ENCODE peak calls at places on chromosomes 3 and 15, in nine cellular contexts. W, R, I, Z, T, E, K, B and V are unnamed samples.

GRCh38 chr3:158200973-158201372 is 91.1 kb downstream of the RSRC1 start:
- DNase-seq in W (no peak), R (no peak), I (no peak), Z (no peak), T (no peak), E (no peak), K (no peak), B (no peak), V (no peak)

GRCh38 chr3:177190701-177191100 is 6.6 kb downstream of the TBL1XR1 start:
- DNase-seq in W (no peak), R (no peak), I (no peak), Z (no peak), T (no peak), E (no peak), K (no peak), B (no peak), V (no peak)

GRCh38 chr3:186523434-186523833 is 20.7 kb downstream of the CRYGS start:
- DNase-seq in W (no peak), R (no peak), I (no peak), Z (no peak), T (no peak), E (no peak), K (no peak), B (no peak), V (no peak)

GRCh38 chr3:59764131-59764530 is 714.3 kb upstream of the CFAP20DC start:
- DNase-seq in W (no peak), R (no peak), I (no peak), Z (no peak), T (no peak), E (no peak), K (no peak), B (no peak), V (no peak)

GRCh38 chr3:196813903-196814302 is 53.8 kb upstream of the SENP5 start:
- DNase-seq in W (no peak), R (peak), I (no peak), Z (no peak), T (no peak), E (no peak), K (no peak), B (no peak), V (no peak)

GRCh38 chr3:165622356-165622755 is 214.9 kb downstream of the BCHE start:
- DNase-seq in W (no peak), R (no peak), I (no peak), Z (no peak), T (no peak), E (no peak), K (no peak), B (no peak), V (no peak)

GRCh38 chr3:66860771-66861170 is 137.3 kb upstream of the KBTBD8 start:
- DNase-seq in W (no peak), R (no peak), I (no peak), Z (no peak), T (no peak), E (no peak), K (no peak), B (no peak), V (no peak)

GRCh38 chr15:91308209-91308608 is 208.2 kb downstream of the SV2B start:
- DNase-seq in W (no peak), R (no peak), I (no peak), Z (no peak), T (no peak), E (no peak), K (no peak), B (no peak), V (no peak)

GRCh38 chr3:174333640-174334039 is 525.5 kb upstream of the NAALADL2 start:
- DNase-seq in W (no peak), R (no peak), I (no peak), Z (no peak), T (no peak), E (no peak), K (no peak), B (no peak), V (no peak)

GRCh38 chr3:53089511-53089910 is 40.7 kb downstream of the RFT1 start:
- DNase-seq in W (no peak), R (peak), I (no peak), Z (no peak), T (no peak), E (peak), K (no peak), B (peak), V (no peak)

GRCh38 chr3:170801597-170801996 is 68.4 kb downstream of the RPL22L1 start:
- DNase-seq in W (no peak), R (no peak), I (no peak), Z (no peak), T (no peak), E (no peak), K (no peak), B (no peak), V (no peak)

GRCh38 chr3:43345877-43346276 is 59.5 kb downstream of the SNRK start:
- DNase-seq in W (no peak), R (no peak), I (no peak), Z (no peak), T (no peak), E (no peak), K (no peak), B (no peak), V (no peak)

GRCh38 chr3:89261673-89262072 is 154.3 kb downstream of the EPHA3 start:
- DNase-seq in W (no peak), R (no peak), I (no peak), Z (no peak), T (no peak), E (no peak), K (no peak), B (no peak), V (no peak)

GRCh38 chr3:159123877-159124276 is 322.0 kb downstream of the MFSD1 start:
- DNase-seq in W (no peak), R (no peak), I (no peak), Z (no peak), T (no peak), E (no peak), K (no peak), B (no peak), V (no peak)

GRCh38 chr3:116141724-116142123 is 303.6 kb downstream of the LSAMP start:
- DNase-seq in W (no peak), R (peak), I (no peak), Z (no peak), T (no peak), E (no peak), K (no peak), B (no peak), V (no peak)

GRCh38 chr15:99955181-99955525 is 221.9 kb upstream of the LYSMD4 start:
- DNase-seq in W (no peak), R (no peak), I (no peak), Z (no peak), T (no peak), E (peak), K (peak), B (no peak), V (no peak)

GRCh38 chr15:64906402-64906801 is 5.3 kb upstream of the ANKDD1A start:
- DNase-seq in W (no peak), R (no peak), I (no peak), Z (no peak), T (no peak), E (no peak), K (no peak), B (no peak), V (no peak)

GRCh38 chr3:188807002-188807401 is 364.8 kb upstream of the TPRG1 start:
- DNase-seq in W (no peak), R (no peak), I (peak), Z (no peak), T (no peak), E (no peak), K (no peak), B (no peak), V (no peak)

GRCh38 chr15:69597061-69597592 is 144.5 kb downstream of the RPLP1 start:
- DNase-seq in W (no peak), R (no peak), I (no peak), Z (no peak), T (peak), E (no peak), K (no peak), B (no peak), V (no peak)

GRCh38 chr15:78055923-78056713 is 21.4 kb downstream of the TBC1D2B start:
- DNase-seq in W (no peak), R (peak), I (no peak), Z (no peak), T (no peak), E (no peak), K (no peak), B (no peak), V (no peak)

GRCh38 chr3:85020828-85021227 is 62.0 kb downstream of the CADM2 start:
- DNase-seq in W (no peak), R (no peak), I (no peak), Z (no peak), T (no peak), E (no peak), K (no peak), B (no peak), V (no peak)

GRCh38 chr3:9704343-9705322 is 1.0 kb downstream of the CPNE9 start:
- DNase-seq in W (peak), R (peak), I (no peak), Z (no peak), T (peak), E (peak), K (no peak), B (peak), V (no peak)

DNA sequence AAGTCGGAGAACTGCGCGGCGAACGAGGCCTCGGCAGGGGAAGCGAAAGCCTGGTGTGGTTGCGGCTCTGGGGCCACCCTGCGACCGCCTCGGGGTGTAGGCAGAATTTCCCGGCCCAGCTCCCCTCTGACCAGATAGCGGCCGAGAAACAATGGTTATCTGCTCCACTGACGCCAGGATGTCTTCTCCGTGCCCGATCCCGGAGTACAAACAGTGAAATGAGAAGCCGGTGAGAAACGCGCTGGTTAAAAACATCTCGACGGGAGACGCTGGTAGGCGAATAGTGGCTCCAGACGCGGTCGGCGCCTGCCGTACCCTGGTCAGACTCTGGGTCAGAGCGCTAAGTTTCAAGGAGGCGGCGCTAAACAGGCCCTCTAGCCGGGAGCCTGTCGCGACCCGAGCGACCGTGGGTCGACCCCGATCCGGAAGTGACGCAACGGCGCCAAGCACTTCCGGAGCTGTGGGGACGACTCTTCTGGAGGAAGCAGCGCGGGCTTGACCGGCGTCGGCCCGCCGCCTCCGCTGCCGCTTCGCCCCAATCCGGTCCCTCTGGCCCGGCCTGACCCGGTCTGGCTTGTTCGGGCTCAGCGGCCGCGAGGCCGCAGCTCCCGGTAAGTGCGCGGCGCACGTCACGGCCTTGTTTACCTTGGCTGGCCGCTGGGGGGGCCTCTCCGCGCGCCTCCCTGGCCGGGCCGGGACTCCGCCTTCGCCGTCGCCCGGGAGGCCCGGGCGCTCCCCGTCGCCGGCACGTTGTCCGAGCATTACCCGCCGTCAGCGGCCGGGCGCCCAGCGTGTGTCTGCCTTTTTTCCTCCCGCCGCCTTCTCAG is at the start of gene ARIH2:
- DNase-seq in W (peak), R (peak), I (peak), Z (peak), T (peak), E (peak), K (peak), B (peak), V (peak)
- TF ChIP-seq POLR2A in W (peak), R (peak), I (peak), Z (no peak), T (no peak), E (peak), K (peak), B (peak), V (peak)

DNA sequence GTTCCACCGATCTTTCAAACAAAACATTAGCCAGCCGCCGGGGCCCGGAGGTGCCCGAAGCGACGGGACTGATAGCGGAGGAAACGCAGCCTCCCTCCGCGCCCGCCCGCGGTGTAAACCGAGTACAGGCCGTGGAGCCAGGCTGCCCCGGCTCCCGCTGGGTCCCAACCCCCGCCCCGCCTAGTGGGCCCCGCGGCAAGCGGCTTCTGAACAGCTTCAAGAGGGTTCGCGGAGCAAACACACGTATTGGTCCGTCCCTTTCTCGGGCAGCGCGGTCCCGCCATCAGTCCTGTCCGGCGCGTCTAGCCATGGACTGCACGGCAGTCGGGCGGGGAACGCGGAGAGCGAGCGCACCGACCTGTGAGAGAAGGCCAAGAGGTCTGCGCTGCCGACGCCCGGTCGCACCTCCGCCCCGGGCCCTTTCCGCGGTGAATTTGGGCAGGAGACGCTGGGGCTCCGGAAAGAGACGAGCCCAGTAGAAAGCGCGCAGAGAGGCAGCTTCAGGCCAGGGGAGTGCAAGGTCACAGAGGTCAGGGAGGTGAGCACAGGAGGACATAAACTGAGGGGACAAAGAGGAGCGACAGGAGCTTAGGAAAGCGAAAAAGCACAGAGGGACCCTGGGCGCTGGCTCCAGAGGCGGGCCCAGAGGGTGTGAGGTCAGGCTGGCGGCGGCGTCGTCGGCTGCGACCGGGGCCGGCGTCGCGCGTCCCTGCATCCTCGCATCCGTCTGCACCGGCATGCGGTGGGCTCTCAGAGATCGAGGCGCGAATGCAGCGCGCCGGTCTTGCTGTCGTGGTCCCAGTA is 1.9 kb downstream of the FOXL2 start:
- DNase-seq in W (no peak), R (no peak), I (no peak), Z (no peak), T (no peak), E (peak), K (peak), B (no peak), V (no peak)
- TF ChIP-seq POLR2A in W (no peak), R (no peak), I (no peak), Z (no peak), T (no peak), E (no peak), K (no peak), B (no peak), V (no peak)

DNA sequence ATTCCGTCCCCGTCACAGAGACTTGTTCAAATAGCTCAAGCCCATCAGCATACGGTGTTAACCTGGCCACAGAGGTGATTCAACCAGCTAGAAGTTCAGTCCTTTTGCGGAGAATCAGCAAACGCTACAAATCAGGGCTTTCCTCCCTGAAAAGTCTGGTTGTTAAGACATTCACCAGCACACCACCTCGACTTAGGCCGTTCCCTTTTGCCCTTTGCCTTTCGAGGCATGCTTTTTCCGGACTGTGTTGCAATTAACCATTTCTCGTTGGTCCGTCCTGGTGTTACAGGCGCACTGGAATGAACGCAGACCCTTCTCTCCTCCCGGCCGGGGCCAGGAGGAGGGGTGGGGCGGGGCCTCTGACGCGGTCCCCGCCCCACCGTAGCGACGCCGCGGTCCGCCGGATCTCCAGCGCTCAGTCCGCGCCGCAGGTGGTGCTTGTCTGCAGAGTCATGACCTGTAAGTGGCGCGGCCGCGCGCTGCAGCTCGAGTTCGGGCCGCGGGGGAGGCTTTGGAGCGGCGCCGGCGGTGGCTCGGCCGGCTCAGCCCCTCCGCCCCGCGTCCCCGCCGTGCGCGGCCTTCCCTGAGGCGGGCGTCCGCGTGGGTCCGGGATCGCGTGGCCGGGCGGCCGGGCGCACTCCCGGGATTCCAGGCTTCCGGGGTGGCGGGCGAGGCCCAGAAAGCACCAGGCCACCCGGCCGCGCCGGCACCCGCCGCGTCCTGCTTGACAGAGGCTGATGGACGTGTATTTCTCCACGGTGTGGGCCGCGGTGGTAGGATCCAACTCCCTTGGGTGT is at the start of gene NIT2:
- DNase-seq in W (peak), R (peak), I (peak), Z (peak), T (peak), E (peak), K (peak), B (peak), V (peak)
- TF ChIP-seq POLR2A in W (peak), R (peak), I (peak), Z (no peak), T (no peak), E (peak), K (peak), B (peak), V (peak)

DNA sequence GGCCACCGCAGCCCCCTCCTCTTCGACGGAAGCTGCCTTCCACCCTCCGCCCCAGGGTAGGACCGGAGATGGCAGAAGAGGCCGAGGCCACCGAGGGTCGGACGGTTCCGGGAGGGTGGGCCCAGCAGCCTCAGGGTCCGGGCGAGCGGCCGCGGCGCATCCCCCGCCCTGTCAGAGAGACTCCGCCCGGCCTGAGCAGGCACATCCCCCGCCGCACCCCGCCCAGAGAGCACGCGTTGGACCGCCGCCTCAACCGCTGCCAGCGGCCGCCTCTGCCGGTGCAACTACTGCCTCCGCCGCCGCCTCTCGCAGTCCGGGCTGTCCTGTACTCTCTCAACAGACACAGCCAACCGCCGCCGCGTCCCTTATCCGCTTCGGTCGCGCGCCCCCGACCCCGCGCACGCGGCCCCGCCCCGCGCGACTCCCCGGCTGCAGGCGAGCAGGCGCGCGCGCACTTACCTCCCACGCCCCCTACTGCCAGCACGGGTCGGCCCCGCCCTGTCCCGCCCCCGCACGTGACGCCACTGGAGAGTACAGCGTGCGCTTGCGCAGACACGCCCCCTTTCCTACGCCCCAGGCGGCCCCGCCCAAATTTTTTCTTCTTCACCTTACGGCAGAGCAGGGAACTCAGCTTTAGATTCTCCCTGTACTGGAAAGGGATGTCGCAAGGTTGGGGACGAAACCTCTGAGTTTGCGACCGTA is at the start of gene MYO9A:
- DNase-seq in W (peak), R (peak), I (peak), Z (peak), T (peak), E (peak), K (peak), B (peak), V (peak)
- TF ChIP-seq POLR2A in W (peak), R (peak), I (peak), Z (peak), T (no peak), E (no peak), K (peak), B (peak), V (peak)